ENCODE peak calls at places on chromosome 1, in ten cellular contexts. R is H1, L is spleen, M is stomach, B is suprapubic skin, K is GM23338, D is transverse colon, Q is sigmoid colon, U is Panc1, W is HL-60. E is an unnamed sample.

GRCh38 chr1:46489169-46489637 is 433 bp upstream of the DMBX1 start:
- DNase-seq in R (no peak), L (no peak), M (no peak), B (no peak), K (no peak), D (peak; percentile 16), Q (no peak), U (no peak), W (no peak), E (no peak)

GRCh38 chr1:223702735-223703667 is 9.3 kb upstream of the CAPN2 start:
- DNase-seq in R (no peak), L (no peak), M (no peak), B (no peak), K (no peak), D (no peak), Q (no peak), U (no peak), W (no peak), E (no peak)

GRCh38 chr1:157893681-157894080 is 52.1 kb upstream of the CD5L start:
- DNase-seq in R (no peak), L (no peak), M (no peak), B (no peak), K (no peak), D (no peak), Q (no peak), U (no peak), W (no peak), E (no peak)

GRCh38 chr1:46043491-46044017 is 88.9 kb downstream of the PIK3R3 start:
- DNase-seq in R (peak; percentile 41), L (peak; percentile 81), M (no peak), B (no peak), K (peak; percentile 83), D (peak; percentile 28), Q (peak; percentile 43), U (no peak), W (peak; percentile 67), E (no peak)

GRCh38 chr1:230581446-230582079 is 60.7 kb upstream of the COG2 start:
- DNase-seq in R (no peak), L (no peak), M (no peak), B (no peak), K (peak; percentile 78), D (no peak), Q (no peak), U (no peak), W (no peak), E (no peak)

GRCh38 chr1:30786264-30786991 is 28.9 kb upstream of the LAPTM5 start:
- DNase-seq in R (no peak), L (peak; percentile 73), M (no peak), B (no peak), K (no peak), D (no peak), Q (no peak), U (no peak), W (no peak), E (no peak)

GRCh38 chr1:224381880-224382548 is 25.3 kb downstream of the CNIH4 start:
- DNase-seq in R (no peak), L (no peak), M (no peak), B (no peak), K (no peak), D (no peak), Q (no peak), U (no peak), W (no peak), E (no peak)

GRCh38 chr1:204909109-204909508 is 38.4 kb downstream of the NFASC start:
- DNase-seq in R (no peak), L (no peak), M (no peak), B (no peak), K (no peak), D (no peak), Q (no peak), U (no peak), W (no peak), E (no peak)

GRCh38 chr1:32496127-32496526 is 31.3 kb downstream of the ZBTB8B start:
- DNase-seq in R (no peak), L (no peak), M (no peak), B (no peak), K (no peak), D (no peak), Q (no peak), U (no peak), W (no peak), E (no peak)

GRCh38 chr1:32503153-32503552 is 36.1 kb upstream of the ZBTB8A start:
- DNase-seq in R (no peak), L (no peak), M (no peak), B (no peak), K (no peak), D (no peak), Q (no peak), U (no peak), W (no peak), E (no peak)

GRCh38 chr1:32501865-32502264 is 37.0 kb downstream of the ZBTB8B start:
- DNase-seq in R (no peak), L (no peak), M (no peak), B (no peak), K (no peak), D (no peak), Q (peak; percentile 81), U (no peak), W (no peak), E (peak; percentile 82)

GRCh38 chr1:32498751-32499150 is 33.9 kb downstream of the ZBTB8B start:
- DNase-seq in R (no peak), L (no peak), M (no peak), B (no peak), K (no peak), D (no peak), Q (no peak), U (no peak), W (no peak), E (no peak)

GRCh38 chr1:32500387-32501209 is 35.7 kb downstream of the ZBTB8B start:
- DNase-seq in R (no peak), L (peak; percentile 88), M (peak; percentile 70), B (peak; percentile 89), K (peak; percentile 85), D (peak; percentile 72), Q (peak; percentile 84), U (no peak), W (peak; percentile 21), E (peak; percentile 73)
- TF ChIP-seq CTCF in R (peak; percentile 19), L (no peak), M (no peak), B (peak; percentile 8), K (no peak), D (no peak), Q (no peak), U (no peak), W (no peak), E (no peak)

DNA sequence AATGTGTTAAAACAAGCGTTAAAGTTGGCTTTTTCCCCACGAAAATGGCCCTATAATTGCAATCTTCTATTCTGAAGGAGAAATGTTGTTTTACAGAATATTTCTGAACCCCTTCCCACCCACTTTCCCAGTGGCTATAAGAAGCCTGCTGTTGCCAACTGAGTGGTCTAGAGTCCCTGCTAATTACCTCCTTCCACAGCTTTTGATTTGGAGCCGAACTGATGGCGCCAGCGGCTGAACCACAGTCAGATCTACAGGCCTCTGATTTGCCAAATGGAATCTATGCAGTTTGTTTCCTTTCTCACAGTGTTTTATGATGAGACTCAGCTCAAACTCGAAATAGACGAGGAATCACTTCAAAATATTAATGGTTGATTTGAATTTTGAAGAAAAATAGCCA is 76.0 kb upstream of the C1orf105 start:
- DNase-seq in R (no peak), L (no peak), M (no peak), B (no peak), K (no peak), D (no peak), Q (no peak), U (no peak), W (no peak), E (no peak)
- H3K4me3 ChIP-seq in R (no peak overlapping the region), L (no peak overlapping the region), M (no peak overlapping the region), B (no peak overlapping the region), K (no peak overlapping the region), D (no peak overlapping the region), Q (no peak overlapping the region), U (no peak overlapping the region), W (no peak overlapping the region), E (no peak overlapping the region)

GRCh38 chr1:228486596-228487335 is 416 bp upstream of the RNF187 start:
- DNase-seq in R (peak; percentile 90), L (peak; percentile 96), M (peak; percentile 60), B (peak; percentile 88), K (peak; percentile 94), D (peak; percentile 67), Q (peak; percentile 83), U (peak; percentile 82), W (peak; percentile 76), E (peak; percentile 62)

GRCh38 chr1:228487336-228488106 is at the start of gene RNF187:
- DNase-seq in R (no peak), L (peak; percentile 98), M (peak; percentile 91), B (peak; percentile 92), K (no peak), D (peak; percentile 91), Q (peak; percentile 93), U (no peak), W (no peak), E (peak; percentile 74)

GRCh38 chr1:228490120-228491078 is 3.2 kb downstream of the RNF187 start:
- DNase-seq in R (no peak), L (no peak), M (no peak), B (no peak), K (no peak), D (no peak), Q (no peak), U (no peak), W (no peak), E (no peak)

GRCh38 chr1:228488818-228489674 is 1.9 kb downstream of the RNF187 start:
- DNase-seq in R (no peak), L (no peak), M (no peak), B (no peak), K (no peak), D (no peak), Q (no peak), U (no peak), W (no peak), E (no peak)

DNA sequence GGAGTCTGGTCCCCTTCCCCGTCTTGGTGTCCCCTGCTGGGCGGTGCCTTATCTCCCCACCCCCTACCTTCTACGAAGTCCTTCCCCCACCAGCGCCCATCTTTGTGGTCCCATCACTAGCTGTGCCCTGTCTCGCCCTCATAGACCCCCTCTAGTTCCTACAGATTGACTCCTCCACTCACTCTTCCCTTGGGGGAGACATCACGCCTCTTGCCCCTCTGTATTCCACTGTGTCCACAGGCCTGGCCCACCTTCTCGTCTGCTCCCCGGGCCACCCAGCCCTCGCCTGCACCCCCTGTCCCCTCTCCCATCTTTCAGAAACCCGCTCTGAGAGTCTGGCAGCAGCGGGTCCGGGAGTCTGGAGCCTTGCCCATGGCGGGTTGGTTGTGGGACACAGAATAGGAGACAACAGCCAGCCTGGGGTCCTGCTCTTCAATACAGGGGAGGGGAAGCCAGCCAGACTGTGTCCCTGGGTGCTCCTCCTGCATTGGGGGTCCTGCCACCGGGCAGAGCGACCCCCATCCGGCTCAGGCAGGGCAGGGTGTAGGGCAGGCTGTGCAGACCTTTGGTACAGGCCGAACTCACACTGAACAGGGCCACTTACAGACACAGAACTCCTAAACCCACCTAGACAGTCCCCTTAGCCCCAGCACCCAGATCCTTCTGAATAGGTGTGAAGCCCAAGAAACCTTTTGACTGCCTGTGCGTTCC is 1.1 kb downstream of the RNF187 start:
- DNase-seq in R (no peak), L (peak; percentile 82), M (no peak), B (no peak), K (no peak), D (no peak), Q (no peak), U (no peak), W (no peak), E (no peak)
- TF ChIP-seq POLR2AphosphoS5 in R (no peak), L (no peak), M (no peak), B (no peak), K (peak; percentile 22), D (no peak), Q (no peak), U (no peak), W (no peak), E (no peak)

DNA sequence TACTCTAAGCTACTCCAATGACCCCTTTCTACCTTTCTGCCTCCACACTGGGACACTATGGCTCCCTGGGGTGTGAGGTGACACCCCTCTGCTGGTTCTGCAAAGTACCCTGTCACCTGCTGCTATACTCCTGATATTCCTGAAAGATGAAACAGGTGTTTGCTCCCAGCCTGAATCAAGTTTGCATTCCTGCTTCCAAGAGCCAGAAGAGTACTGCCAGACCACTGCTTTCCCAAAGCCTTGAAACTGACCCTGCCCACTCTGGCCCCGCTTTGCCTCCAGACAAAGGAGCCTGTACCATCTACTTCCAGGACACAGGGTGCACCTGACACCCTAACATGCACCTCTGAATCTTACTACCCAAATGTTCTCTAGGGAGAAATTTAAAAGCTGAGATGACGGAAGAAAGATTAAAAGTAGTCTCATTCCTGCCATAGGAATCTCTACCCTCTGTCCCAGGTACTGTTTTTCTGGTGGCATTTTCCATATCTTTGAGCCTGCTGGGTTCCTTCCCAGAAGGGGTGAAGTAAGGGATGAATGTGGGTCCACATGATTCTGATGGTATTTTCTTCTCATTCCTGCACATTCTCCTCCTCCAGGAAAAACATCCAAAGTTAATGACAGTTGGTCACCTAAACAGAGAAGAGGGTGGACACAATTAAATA is 70.3 kb upstream of the DUSP10 start:
- DNase-seq in R (no peak), L (no peak), M (no peak), B (no peak), K (no peak), D (no peak), Q (no peak), U (no peak), W (no peak), E (no peak)
- TF ChIP-seq CTCF in R (no peak), L (no peak), M (no peak), B (no peak), K (no peak), D (no peak), Q (no peak), U (no peak), W (no peak), E (no peak)